ENCODE peak calls at places on chromosomes 13 and 19, in six cellular contexts. H is CD4-positive, alpha-beta T cell; M is CD8-positive, alpha-beta T cell; F is lung; N is AG04450; P is neural progenitor cell. D is an unnamed sample.
A peak's percentile ranks its signal among the peaks of the same experiment; 100 is the strongest.

GRCh38 chr19:16088351-16088984 is 12.2 kb downstream of the TPM4 start:
- DNase-seq in H (no peak), M (no peak), F (peak; percentile 82), N (no peak), P (no peak), D (no peak)

GRCh38 chr19:12840091-12841079 is 2.1 kb downstream of the MAST1 start:
- DNase-seq in H (no peak), M (no peak), F (peak; percentile 78), N (no peak), P (peak; percentile 98), D (peak; percentile 43)

GRCh38 chr19:47778954-47779351 is 450 bp downstream of the SELENOW start:
- DNase-seq in H (no peak), M (peak; percentile 30), F (peak; percentile 53), N (no peak), P (peak; percentile 33), D (no peak)

GRCh38 chr13:42658019-42658418 is 84.1 kb downstream of the TNFSF11 start:
- DNase-seq in H (no peak), M (no peak), F (no peak), N (no peak), P (no peak), D (no peak)

GRCh38 chr19:1069009-1069779 is 2.2 kb downstream of the ARHGAP45 start:
- DNase-seq in H (no peak), M (peak; percentile 84), F (peak; percentile 79), N (no peak), P (no peak), D (no peak)

GRCh38 chr13:72125561-72125960 is 258.6 kb upstream of the DACH1 start:
- DNase-seq in H (no peak), M (no peak), F (no peak), N (no peak), P (no peak), D (no peak)

GRCh38 chr19:45469132-45469834 is 1.5 kb downstream of the FOSB start:
- DNase-seq in H (peak; percentile 84), M (peak; percentile 93), F (peak; percentile 93), N (peak; percentile 84), P (peak; percentile 98), D (peak; percentile 66)

GRCh38 chr19:16327911-16328823 is 3.5 kb downstream of the KLF2 start:
- DNase-seq in H (peak; percentile 73), M (peak; percentile 60), F (peak; percentile 89), N (peak; percentile 69), P (no peak), D (no peak)

GRCh38 chr19:30064776-30065494 is 122.9 kb downstream of the URI1 start:
- DNase-seq in H (no peak), M (no peak), F (no peak), N (no peak), P (no peak), D (no peak)

GRCh38 chr19:55258476-55258827 is 365 bp downstream of the PPP6R1 start:
- DNase-seq in H (no peak), M (peak; percentile 53), F (no peak), N (no peak), P (peak; percentile 42), D (no peak)

GRCh38 chr13:56393549-56393948 is 747.2 kb upstream of the PRR20A start:
- DNase-seq in H (no peak), M (no peak), F (no peak), N (no peak), P (no peak), D (no peak)

GRCh38 chr19:16372065-16372915 is 47.7 kb downstream of the KLF2 start:
- DNase-seq in H (no peak), M (peak; percentile 27), F (no peak), N (no peak), P (no peak), D (no peak)

GRCh38 chr13:22748866-22749586 is 431.8 kb upstream of the SGCG start:
- DNase-seq in H (no peak), M (no peak), F (no peak), N (no peak), P (no peak), D (no peak)

GRCh38 chr13:40127476-40127875 is 472.0 kb downstream of the COG6 start:
- DNase-seq in H (no peak), M (no peak), F (no peak), N (no peak), P (no peak), D (no peak)

GRCh38 chr19:33904681-33905080 is 108.0 kb downstream of the KCTD15 start:
- DNase-seq in H (no peak), M (no peak), F (no peak), N (no peak), P (peak; percentile 54), D (no peak)

GRCh38 chr13:86567119-86567518 is 767.9 kb upstream of the SLITRK6 start:
- DNase-seq in H (no peak), M (no peak), F (no peak), N (no peak), P (peak; percentile 36), D (no peak)

GRCh38 chr13:101127741-101128353 is 288.5 kb downstream of the NALCN start:
- DNase-seq in H (no peak), M (peak; percentile 12), F (no peak), N (peak; percentile 13), P (peak; percentile 73), D (no peak)

GRCh38 chr19:55643733-55644116 is 276 bp downstream of the ZNF581 start:
- DNase-seq in H (no peak), M (no peak), F (no peak), N (no peak), P (no peak), D (no peak)

GRCh38 chr19:45144431-45145269 is 16.1 kb downstream of the NKPD1 start:
- DNase-seq in H (no peak), M (no peak), F (no peak), N (no peak), P (no peak), D (no peak)

GRCh38 chr19:44694184-44694579 is 4.8 kb upstream of the CEACAM16 start:
- DNase-seq in H (no peak), M (peak; percentile 14), F (no peak), N (no peak), P (no peak), D (no peak)

GRCh38 chr19:16160943-16161560 is 12.3 kb downstream of the CIB3 start:
- DNase-seq in H (no peak), M (no peak), F (no peak), N (peak; percentile 27), P (no peak), D (peak; percentile 68)

GRCh38 chr13:113582841-113583631 is 1.5 kb upstream of the TFDP1 start:
- DNase-seq in H (no peak), M (peak; percentile 6), F (peak; percentile 26), N (no peak), P (no peak), D (no peak)

GRCh38 chr13:113584205-113584869 is at the start of gene TFDP1:
- DNase-seq in H (peak; percentile 35), M (peak; percentile 40), F (peak; percentile 67), N (peak; percentile 55), P (peak; percentile 92), D (peak; percentile 24)

GRCh38 chr13:113585828-113586355 is 1.3 kb downstream of the TFDP1 start:
- DNase-seq in H (no peak), M (no peak), F (no peak), N (no peak), P (no peak), D (no peak)

GRCh38 chr13:113586661-113587479 is 2.3 kb downstream of the TFDP1 start:
- DNase-seq in H (no peak), M (no peak), F (no peak), N (no peak), P (no peak), D (no peak)

DNA sequence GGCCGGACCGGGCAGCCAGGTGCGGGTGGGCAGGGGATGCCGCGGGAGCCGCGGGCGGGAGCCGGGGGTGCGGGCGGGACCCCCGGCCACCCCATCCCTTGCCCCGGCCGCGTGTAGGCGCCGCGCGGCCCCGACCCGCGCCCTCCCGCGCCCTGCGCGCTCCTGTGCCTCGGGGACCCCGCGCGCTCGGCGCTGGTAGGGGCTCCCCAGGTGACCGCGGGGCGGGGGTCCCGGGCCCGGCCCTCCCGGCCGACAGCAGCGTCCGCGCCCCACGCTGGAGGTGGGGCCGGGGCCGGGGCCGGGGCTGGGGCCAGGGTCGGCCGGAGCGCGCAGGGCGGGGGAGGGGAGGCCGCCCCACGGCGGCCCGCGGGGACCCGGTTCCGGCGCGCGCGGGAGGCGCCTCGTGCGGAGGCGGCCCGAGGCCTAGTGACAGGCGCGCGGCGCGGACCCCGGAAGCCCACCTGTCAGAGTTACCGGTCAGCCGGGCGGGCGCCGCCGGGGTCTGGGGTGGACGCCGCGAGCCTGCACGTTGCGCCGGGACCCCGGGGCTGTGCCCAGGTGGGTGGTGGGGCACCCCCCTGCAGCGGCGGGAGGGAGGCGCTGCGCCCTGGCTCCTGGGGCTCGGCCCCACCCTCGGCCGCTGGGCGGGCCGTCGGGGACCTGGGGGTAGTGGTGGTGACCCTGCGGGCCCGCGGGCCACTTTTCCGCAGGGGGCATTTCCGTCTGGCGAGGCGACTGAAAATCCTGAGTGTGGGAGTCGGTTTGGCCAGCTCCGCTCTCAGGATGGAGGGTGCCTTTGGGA is 518 bp downstream of the TFDP1 start:
- DNase-seq in H (no peak), M (peak; percentile 7), F (peak; percentile 10), N (no peak), P (peak; percentile 45), D (no peak)
- H3K27ac ChIP-seq in H (no peak overlapping the region), M (no peak overlapping the region), F (no peak overlapping the region), N (no peak overlapping the region), P (no peak overlapping the region), D (no peak overlapping the region)

GRCh38 chr19:3370728-3371591 is 4.6 kb downstream of the NFIC start:
- DNase-seq in H (no peak), M (no peak), F (no peak), N (no peak), P (no peak), D (no peak)
- H3K27ac ChIP-seq in H (no peak overlapping the region), M (no peak overlapping the region), F (peak overlapping the region; percentile 29), N (no peak overlapping the region), P (no peak overlapping the region), D (no peak overlapping the region)

DNA sequence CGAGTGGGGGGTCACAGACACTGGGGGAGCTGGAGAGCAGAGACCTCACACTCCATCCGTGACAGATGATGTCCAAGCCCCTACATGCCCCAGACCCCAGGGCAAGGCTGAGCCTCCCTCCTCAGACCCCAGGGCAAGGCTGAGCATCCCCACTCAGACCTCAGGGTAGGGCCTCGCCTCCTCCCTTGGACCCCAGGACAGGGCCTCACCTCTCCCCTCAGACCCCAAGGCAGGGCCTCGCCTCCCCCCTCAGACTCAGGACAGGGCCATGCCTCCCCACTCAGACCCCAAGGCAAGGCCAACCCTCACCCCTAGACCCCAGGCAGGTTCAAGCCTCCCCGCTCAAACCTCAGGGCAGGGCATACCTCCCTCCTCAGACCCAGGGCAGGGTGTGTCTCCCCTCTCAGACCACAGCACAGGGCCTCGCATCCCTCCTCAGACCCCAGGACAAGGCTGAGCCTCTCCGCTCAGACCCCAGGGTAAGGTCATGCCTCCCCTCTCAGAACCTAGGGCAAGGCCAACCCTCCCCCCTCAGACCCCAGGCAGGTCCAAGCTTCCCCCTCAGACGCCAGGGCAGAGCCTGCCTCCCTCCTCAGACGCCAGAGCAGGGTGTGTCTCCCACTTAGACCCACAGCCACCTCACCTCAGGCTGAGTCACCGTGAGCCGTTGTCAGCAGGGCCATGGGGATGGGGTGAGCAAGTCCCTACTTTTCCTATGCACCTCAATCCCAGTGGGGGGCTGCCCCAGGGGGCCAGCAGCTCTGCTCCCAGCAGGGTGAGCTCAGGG is 1.7 kb upstream of the S1PR4 start:
- DNase-seq in H (peak; percentile 40), M (peak; percentile 83), F (peak; percentile 76), N (no peak), P (no peak), D (peak; percentile 88)
- H3K27ac ChIP-seq in H (peak overlapping the region; percentile 71), M (peak overlapping the region; percentile 62), F (peak overlapping the region; percentile 95), N (no peak overlapping the region), P (no peak overlapping the region), D (peak overlapping the region; percentile 97)

DNA sequence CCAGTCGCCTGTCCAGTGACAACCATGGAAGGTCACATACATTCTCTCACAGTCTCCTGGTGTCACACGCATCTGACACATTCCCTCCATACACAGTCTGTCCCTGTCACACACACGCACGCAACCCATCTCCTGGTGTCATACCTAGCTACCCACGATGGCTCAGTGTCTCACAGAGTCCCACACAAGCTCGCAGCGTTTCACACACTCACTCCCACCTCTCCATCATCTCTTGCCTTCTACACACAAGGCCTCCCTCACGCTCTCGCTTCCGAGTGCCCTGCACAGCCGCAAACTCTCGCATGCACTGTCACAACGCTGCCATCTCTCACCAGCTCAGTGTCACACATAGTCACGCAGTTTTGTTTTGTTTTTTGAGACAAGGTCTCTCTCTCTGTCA is 1.2 kb upstream of the GNG8 start:
- DNase-seq in H (no peak), M (no peak), F (no peak), N (no peak), P (no peak), D (no peak)
- H3K27ac ChIP-seq in H (no peak overlapping the region), M (no peak overlapping the region), F (no peak overlapping the region), N (no peak overlapping the region), P (no peak overlapping the region), D (no peak overlapping the region)

D was measured in epithelial cell of prostate.